ENCODE peak calls at places on chromosome 3, in five cellular contexts. Y is NCI-H2107, D is memory B cell, J is astrocyte of the spinal cord, T is HFFc6. I is an unnamed sample.

GRCh38 chr3:120497813-120498212 is 47.0 kb upstream of the FSTL1 start:
- DNase-seq in T (peak), D (no peak), J (peak), Y (no peak), I (no peak)

GRCh38 chr3:32420138-32420981 is 28.7 kb downstream of the CMTM7 start:
- DNase-seq in Y (no peak), J (peak), D (no peak), T (peak), I (no peak)

GRCh38 chr3:53045784-53046170 is at the start of gene SFMBT1:
- DNase-seq in Y (no peak), D (peak), T (no peak), J (peak), I (peak)

GRCh38 chr3:153783804-153784203 is 337.4 kb upstream of the ARHGEF26 start:
- DNase-seq in J (no peak), D (no peak), Y (no peak), T (no peak), I (no peak)

GRCh38 chr3:63933459-63933858 is 21.3 kb upstream of the SCAANT1 start:
- DNase-seq in Y (no peak), J (no peak), T (no peak), D (peak), I (no peak)

GRCh38 chr3:100615684-100616083 is 6.3 kb downstream of the ADGRG7 start:
- DNase-seq in T (no peak), D (no peak), Y (no peak), J (peak), I (no peak)

GRCh38 chr3:125052671-125053303 is 3.0 kb downstream of the HEG1 start:
- DNase-seq in T (peak), Y (no peak), D (no peak), J (peak), I (peak)

GRCh38 chr3:181279239-181279565 is 289.7 kb upstream of the DNAJC19 start:
- DNase-seq in D (no peak), Y (no peak), J (no peak), T (no peak), I (no peak)

GRCh38 chr3:153151037-153151436 is 11.0 kb upstream of the RAP2B start:
- DNase-seq in Y (no peak), D (no peak), J (no peak), T (no peak), I (no peak)

GRCh38 chr3:110562621-110563020 is 509.0 kb upstream of the NECTIN3 start:
- DNase-seq in Y (no peak), J (peak), T (no peak), D (no peak), I (no peak)

GRCh38 chr3:156599475-156599874 is 44.6 kb upstream of the SSR3 start:
- DNase-seq in Y (no peak), D (no peak), T (no peak), J (no peak), I (no peak)

GRCh38 chr3:113746955-113747718 is at the start of gene ATP6V1A:
- DNase-seq in Y (peak), J (no peak), T (no peak), D (no peak), I (peak)

GRCh38 chr3:15428539-15428938 is 1.1 kb downstream of the EAF1 start:
- DNase-seq in J (peak), D (no peak), Y (no peak), T (peak), I (no peak)

GRCh38 chr3:29335438-29335837 is 54.6 kb downstream of the RBMS3 start:
- DNase-seq in T (peak), J (peak), D (no peak), Y (peak), I (no peak)

GRCh38 chr3:127035672-127036071 is 52.8 kb downstream of the PLXNA1 start:
- DNase-seq in Y (no peak), J (peak), T (peak), D (no peak), I (no peak)

GRCh38 chr3:188217011-188217463 is 63.1 kb downstream of the LPP start:
- DNase-seq in J (no peak), D (no peak), T (no peak), Y (no peak), I (no peak)

GRCh38 chr3:162892921-162893793 is 1396.5 kb downstream of the OTOL1 start:
- DNase-seq in Y (no peak), J (no peak), D (no peak), T (no peak), I (no peak)

GRCh38 chr3:28485164-28485563 is 136.5 kb upstream of the AZI2 start:
- DNase-seq in D (no peak), Y (no peak), J (no peak), T (no peak), I (no peak)

GRCh38 chr3:169044341-169045113 is 619.0 kb downstream of the MECOM start:
- DNase-seq in T (peak), Y (no peak), D (no peak), J (peak), I (no peak)